ENCODE peak calls at places on chromosomes 1 and 21, in five cellular contexts. F is K562, J is HepG2, O is H1, Z is GM12878. I is an unnamed sample.

GRCh38 chr21:41520560-41521442 is 12.8 kb upstream of the TMPRSS2 start:
- DNase-seq in F (no peak), J (no peak), O (no peak), Z (peak; percentile 2), I (no peak)

GRCh38 chr1:171754381-171754705 is 12.5 kb upstream of the VAMP4 start:
- DNase-seq in F (peak; percentile 56), J (no peak), O (no peak), Z (no peak), I (peak; percentile 45)

GRCh38 chr1:90387825-90388224 is 329.3 kb downstream of the BARHL2 start:
- DNase-seq in F (no peak), J (no peak), O (no peak), Z (no peak), I (no peak)

GRCh38 chr1:192378276-192378675 is 61.5 kb downstream of the RGS21 start:
- DNase-seq in F (no peak), J (no peak), O (no peak), Z (no peak), I (no peak)

GRCh38 chr1:78426398-78426797 is 64.4 kb upstream of the PTGFR start:
- DNase-seq in F (no peak), J (no peak), O (no peak), Z (no peak), I (no peak)

GRCh38 chr1:64955093-64956066 is 11.0 kb downstream of the JAK1 start:
- DNase-seq in F (no peak), J (peak; percentile 25), O (no peak), Z (no peak), I (peak; percentile 46)

GRCh38 chr1:84892657-84893618 is at the start of gene LPAR3:
- DNase-seq in F (peak; percentile 2), J (no peak), O (no peak), Z (no peak), I (peak; percentile 91)

GRCh38 chr1:119617751-119618691 is 30.0 kb downstream of the ZNF697 start:
- DNase-seq in F (no peak), J (peak; percentile 25), O (no peak), Z (no peak), I (no peak)

GRCh38 chr1:226512076-226512728 is 36.4 kb upstream of the STUM start:
- DNase-seq in F (no peak), J (no peak), O (no peak), Z (no peak), I (no peak)

GRCh38 chr1:2418791-2419320 is 6.5 kb upstream of the PEX10 start:
- DNase-seq in F (no peak), J (no peak), O (no peak), Z (no peak), I (no peak)

GRCh38 chr1:157035121-157035520 is 10.4 kb downstream of the ARHGEF11 start:
- DNase-seq in F (no peak), J (no peak), O (no peak), Z (no peak), I (no peak)
- TF ChIP-seq CREB1 in F (no peak), J (no peak), O (no peak), Z (no peak), I (no peak)

GRCh38 chr1:76868916-76869315 is 1.6 kb downstream of the ST6GALNAC5 start:
- DNase-seq in F (no peak), J (no peak), O (no peak), Z (no peak), I (peak; percentile 74)
- TF ChIP-seq EZH2 in F (no peak), J (no peak), O (no peak), Z (no peak), I (no peak)

GRCh38 chr1:14658642-14659041 is 60.2 kb downstream of the KAZN start:
- DNase-seq in F (no peak), J (no peak), O (no peak), Z (no peak), I (peak; percentile 46)
- TF ChIP-seq CREB1 in F (no peak), J (no peak), O (no peak), Z (no peak), I (no peak)

DNA sequence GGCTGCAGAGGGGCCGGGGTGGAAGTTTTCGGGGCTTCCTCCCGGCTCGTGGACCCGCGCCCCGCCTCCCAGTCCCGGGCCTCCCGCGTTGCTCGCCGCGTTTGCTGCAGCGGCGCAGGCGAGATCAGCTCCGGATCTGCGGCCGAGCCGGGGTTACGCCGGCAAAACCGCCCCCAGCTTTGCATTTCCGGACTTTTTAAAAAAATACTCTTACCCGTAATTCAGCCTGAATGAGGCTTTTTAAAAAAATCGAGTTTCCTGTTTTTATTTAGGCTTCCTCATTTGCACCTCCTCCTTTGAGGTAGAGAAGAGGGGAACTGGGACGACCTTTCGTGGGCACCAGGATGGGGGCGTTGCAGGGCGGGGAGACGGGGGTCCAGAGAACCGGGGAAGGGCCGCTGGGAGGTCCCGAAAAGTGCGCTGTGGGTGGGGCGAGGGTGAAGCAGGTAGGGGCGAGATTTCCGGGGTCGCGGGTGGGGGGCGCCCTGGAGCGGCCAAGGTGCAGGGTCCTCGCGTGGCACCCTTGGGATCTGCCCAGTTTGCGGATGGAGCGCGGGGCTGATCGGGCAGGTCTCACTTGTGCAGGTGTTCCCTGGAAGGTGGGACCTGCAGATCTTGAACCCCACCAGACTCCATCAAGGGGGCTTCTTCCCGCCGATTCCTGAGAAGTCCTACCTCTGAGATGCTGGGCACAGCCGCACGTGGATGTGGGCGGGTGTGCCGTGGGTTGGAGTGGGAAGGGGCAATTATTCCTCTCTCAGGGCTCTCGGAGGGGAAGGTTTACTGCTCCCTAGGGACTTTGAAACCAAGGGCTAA is 1.1 kb downstream of the PIK3CD start:
- DNase-seq in F (peak; percentile 36), J (no peak), O (no peak), Z (no peak), I (peak; percentile 47)
- TF ChIP-seq EZH2 in F (no peak), J (no peak), O (peak; percentile 44), Z (no peak), I (peak; percentile 43)

GRCh38 chr1:224867715-224868114 is 61.8 kb upstream of the DNAH14 start:
- DNase-seq in F (no peak), J (no peak), O (no peak), Z (no peak), I (no peak)

GRCh38 chr1:224865510-224865909 is 64.0 kb upstream of the DNAH14 start:
- DNase-seq in F (no peak), J (no peak), O (no peak), Z (no peak), I (no peak)

GRCh38 chr1:224864006-224864405 is 65.5 kb upstream of the DNAH14 start:
- DNase-seq in F (no peak), J (no peak), O (no peak), Z (no peak), I (no peak)

GRCh38 chr1:224861317-224861716 is 68.2 kb upstream of the DNAH14 start:
- DNase-seq in F (no peak), J (no peak), O (no peak), Z (no peak), I (no peak)

GRCh38 chr1:224866940-224867339 is 62.5 kb upstream of the DNAH14 start:
- DNase-seq in F (no peak), J (no peak), O (no peak), Z (no peak), I (no peak)
- TF ChIP-seq CREB1 in F (no peak), J (no peak), O (no peak), Z (no peak), I (no peak)